ENCODE peak calls at places on chromosome 3, in four cellular contexts. I is endothelial cell, Q is fibroblast of mammary gland, M is activated T-cell treated with anti-CD3 and anti-CD28 coated beads for 24 hours. O is an unnamed sample.
A peak's percentile ranks its signal among the peaks of the same experiment; 100 is the strongest.

GRCh38 chr3:17686613-17687012 is 55.8 kb downstream of the TBC1D5 start:
- DNase-seq in M (no peak), Q (peak; percentile 21), I (peak; percentile 8), O (peak; percentile 8)

GRCh38 chr3:140244893-140245292 is 309.9 kb downstream of the CLSTN2 start:
- DNase-seq in M (no peak), Q (no peak), I (no peak), O (no peak)

GRCh38 chr3:180871901-180872300 is 40.6 kb upstream of the FXR1 start:
- DNase-seq in I (no peak), M (no peak), Q (peak; percentile 81), O (no peak)

GRCh38 chr3:112128843-112129727 is 4.0 kb downstream of the GCSAM start:
- DNase-seq in M (peak; percentile 33), Q (no peak), I (no peak), O (no peak)

GRCh38 chr3:29319262-29319661 is 38.4 kb downstream of the RBMS3 start:
- DNase-seq in M (no peak), Q (no peak), I (no peak), O (no peak)

GRCh38 chr3:47870156-47870555 is 67.2 kb downstream of the DHX30 start:
- DNase-seq in I (no peak), M (no peak), Q (no peak), O (no peak)

GRCh38 chr3:196431193-196432136 is 762 bp downstream of the UBXN7 start:
- DNase-seq in Q (peak; percentile 74), M (peak; percentile 6), I (peak; percentile 36), O (peak; percentile 63)

GRCh38 chr3:115615451-115615850 is 7.9 kb upstream of the GAP43 start:
- DNase-seq in Q (no peak), I (no peak), M (no peak), O (no peak)

GRCh38 chr3:129052675-129053074 is 7.9 kb upstream of the GP9 start:
- DNase-seq in Q (no peak), M (no peak), I (no peak), O (no peak)